ENCODE peak calls at places on chromosomes 16 and 17, in six cellular contexts. E is IMR-90, N is neuronal stem cell, J is H1, G is mesenchymal stem cell, S is trophoblast cell. H is an unnamed sample.

GRCh38 chr17:57104461-57105175 is 19.6 kb downstream of the AKAP1 start:
- DNase-seq in E (peak; percentile 58), N (no peak), J (no peak), G (no peak), S (no peak), H (no peak)

GRCh38 chr16:79190542-79190941 is 410.0 kb downstream of the MAF start:
- DNase-seq in E (no peak), N (no peak), J (no peak), G (no peak), S (no peak), H (no peak)

GRCh38 chr16:57639172-57639571 is 10.7 kb downstream of the ADGRG1 start:
- DNase-seq in E (no peak), N (peak; percentile 89), J (peak; percentile 84), G (peak; percentile 35), S (no peak), H (peak; percentile 78)

GRCh38 chr17:58184308-58184985 is 8.1 kb upstream of the EPX start:
- DNase-seq in E (peak; percentile 47), N (peak; percentile 15), J (no peak), G (no peak), S (no peak), H (peak; percentile 88)

GRCh38 chr17:2266045-2266864 is 37.3 kb downstream of the SMG6 start:
- DNase-seq in E (no peak), N (no peak), J (no peak), G (peak; percentile 44), S (no peak), H (no peak)

GRCh38 chr17:4719684-4720221 is 9.3 kb downstream of the ARRB2 start:
- DNase-seq in E (no peak), N (no peak), J (no peak), G (no peak), S (no peak), H (no peak)

GRCh38 chr17:49926886-49927285 is 42.1 kb upstream of the DLX4 start:
- DNase-seq in E (no peak), N (no peak), J (no peak), G (no peak), S (no peak), H (no peak)

GRCh38 chr17:835263-835662 is 53.1 kb downstream of the MRM3 start:
- DNase-seq in E (peak; percentile 95), N (no peak), J (no peak), G (peak; percentile 95), S (peak; percentile 4), H (peak; percentile 74)

GRCh38 chr16:81956213-81956948 is 54.9 kb downstream of the SDR42E1 start:
- DNase-seq in E (no peak), N (no peak), J (no peak), G (no peak), S (peak; percentile 35), H (no peak)

GRCh38 chr17:48294193-48294909 is 135.7 kb downstream of the SKAP1 start:
- DNase-seq in E (no peak), N (no peak), J (no peak), G (no peak), S (no peak), H (no peak)

GRCh38 chr17:50181601-50182345 is 16.0 kb downstream of the SGCA start:
- DNase-seq in E (peak; percentile 65), N (no peak), J (no peak), G (peak; percentile 80), S (no peak), H (no peak)

GRCh38 chr16:85430523-85431381 is 182.4 kb upstream of the GSE1 start:
- DNase-seq in E (no peak), N (no peak), J (peak; percentile 56), G (no peak), S (no peak), H (no peak)

GRCh38 chr16:4882261-4882632 is 35.0 kb downstream of the UBN1 start:
- DNase-seq in E (peak; percentile 58), N (no peak), J (no peak), G (peak; percentile 33), S (no peak), H (no peak)

GRCh38 chr17:43945074-43945824 is 3.0 kb upstream of the PPY start:
- DNase-seq in E (peak; percentile 30), N (no peak), J (no peak), G (peak; percentile 57), S (peak; percentile 93), H (no peak)

GRCh38 chr17:10141436-10141835 is 57.0 kb downstream of the GAS7 start:
- DNase-seq in E (no peak), N (no peak), J (no peak), G (no peak), S (peak; percentile 52), H (no peak)

GRCh38 chr17:69170377-69170776 is 28.7 kb upstream of the ABCA6 start:
- DNase-seq in E (no peak), N (no peak), J (no peak), G (no peak), S (no peak), H (no peak)

GRCh38 chr16:49727611-49728010 is 128.3 kb downstream of the ZNF423 start:
- DNase-seq in E (no peak), N (no peak), J (no peak), G (no peak), S (no peak), H (no peak)

GRCh38 chr17:2928294-2928890 is 132.2 kb downstream of the RAP1GAP2 start:
- DNase-seq in E (no peak), N (no peak), J (no peak), G (no peak), S (no peak), H (peak; percentile 26)

GRCh38 chr16:4954714-4955113 is 3.4 kb upstream of the SEC14L5 start:
- DNase-seq in E (peak; percentile 29), N (no peak), J (no peak), G (no peak), S (no peak), H (no peak)

GRCh38 chr17:49612721-49613120 is 37.0 kb downstream of the NXPH3 start:
- DNase-seq in E (no peak), N (no peak), J (no peak), G (no peak), S (no peak), H (no peak)

GRCh38 chr17:9307313-9307998 is 268.2 kb downstream of the STX8 start:
- DNase-seq in E (peak; percentile 22), N (no peak), J (no peak), G (peak; percentile 46), S (peak; percentile 41), H (no peak)

GRCh38 chr17:32755045-32755805 is 121.7 kb downstream of the MYO1D start:
- DNase-seq in E (peak; percentile 76), N (peak; percentile 39), J (no peak), G (peak; percentile 80), S (peak; percentile 85), H (no peak)

GRCh38 chr16:31134625-31135534 is 647 bp downstream of the PRSS8 start:
- DNase-seq in E (no peak), N (no peak), J (peak; percentile 66), G (peak; percentile 18), S (peak; percentile 69), H (peak; percentile 80)

GRCh38 chr17:12547829-12548228 is 117.9 kb upstream of the MYOCD start:
- DNase-seq in E (no peak), N (no peak), J (no peak), G (no peak), S (no peak), H (no peak)

GRCh38 chr16:30876867-30877266 is 17.0 kb downstream of the BCL7C start:
- DNase-seq in E (no peak), N (no peak), J (no peak), G (peak; percentile 26), S (peak; percentile 42), H (no peak)

DNA sequence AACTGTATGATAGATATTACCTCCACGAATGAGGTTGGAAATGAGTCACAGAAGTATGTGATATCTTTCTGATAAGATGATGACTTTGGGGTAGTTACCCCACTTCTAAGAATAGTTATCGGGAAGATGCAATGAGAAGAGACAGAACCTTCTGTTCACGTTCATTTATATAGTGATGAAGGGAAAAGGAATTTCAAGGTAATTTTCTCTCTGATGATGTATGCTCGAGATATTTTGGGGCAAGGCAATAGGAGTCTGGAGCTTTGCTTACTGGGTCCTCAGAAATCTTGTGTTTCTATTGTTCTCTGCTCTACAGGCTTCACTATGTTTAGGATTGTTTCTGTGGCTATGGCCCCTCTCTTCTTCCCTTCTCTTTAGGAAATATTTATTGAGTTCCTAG is 1389.6 kb downstream of the CDH8 start:
- DNase-seq in E (no peak), N (no peak), J (no peak), G (no peak), S (no peak), H (no peak)
- H3K9me3 ChIP-seq in E (no peaks in the 10 kb centered on the region), N (no peaks in the 10 kb centered on the region), J (no peaks in the 10 kb centered on the region), G (no peaks in the 10 kb centered on the region), S (no peaks in the 10 kb centered on the region), H (no peaks in the 10 kb centered on the region)

DNA sequence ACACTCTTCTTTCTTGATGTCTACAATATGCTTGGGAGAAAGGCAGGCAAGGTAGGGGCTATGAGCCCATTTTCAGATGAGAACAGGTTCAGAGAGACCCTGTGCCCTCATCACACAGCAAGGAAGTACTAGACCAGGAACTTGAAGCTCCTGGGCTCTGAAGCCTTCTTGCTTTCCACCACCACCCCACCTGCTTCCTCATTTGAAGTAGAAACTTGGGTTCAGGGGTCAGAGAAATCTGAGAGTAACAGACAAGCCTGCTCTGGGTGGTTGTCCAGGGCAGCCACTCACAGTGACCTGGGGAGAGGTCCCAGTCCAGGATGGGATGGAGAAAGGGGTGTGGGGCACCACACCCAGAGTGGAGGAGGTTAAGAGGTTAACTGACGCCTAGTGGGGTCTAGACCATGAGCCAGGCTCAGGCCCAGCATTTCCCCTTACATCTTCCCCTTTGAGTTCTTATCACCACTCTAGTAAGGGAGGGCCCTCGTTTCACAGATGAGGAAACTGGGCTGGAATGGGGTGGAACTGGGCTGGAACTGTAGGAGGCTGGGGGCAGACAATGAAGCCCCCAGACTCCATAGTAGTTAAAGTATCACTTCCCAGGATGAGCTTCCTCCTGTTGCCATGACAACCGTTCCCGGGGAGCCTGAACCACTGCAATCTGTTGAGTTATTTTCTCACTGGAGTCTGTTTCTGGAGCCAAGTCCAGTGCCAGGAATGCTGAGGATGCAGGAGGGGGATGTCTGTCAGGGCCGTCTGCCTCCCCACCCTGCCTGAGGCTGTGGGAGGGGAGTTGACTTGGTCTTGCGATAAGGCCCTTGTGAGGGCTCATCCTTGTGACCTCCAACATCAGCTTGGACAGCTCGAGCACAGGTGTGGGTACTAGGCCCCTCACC is 16.2 kb upstream of the PHF12 start:
- DNase-seq in E (no peak), N (peak; percentile 30), J (no peak), G (no peak), S (peak; percentile 90), H (no peak)
- H2BK5ac ChIP-seq in E (no peak overlapping the region), N (no peak overlapping the region), J (peak overlapping the region; percentile 89), G (no peak overlapping the region), S (no peak overlapping the region), H (no peak overlapping the region)

GRCh38 chr17:16622540-16623277 is 30.9 kb downstream of the ZNF624 start:
- DNase-seq in E (no peak), N (no peak), J (no peak), G (no peak), S (no peak), H (no peak)
- H3K9me3 ChIP-seq in E (peaks cover 61% of the 10 kb centered on the region), N (peaks cover 95% of the 10 kb centered on the region), J (peaks cover 55% of the 10 kb centered on the region), G (peaks cover 94% of the 10 kb centered on the region), S (peaks cover 12% of the 10 kb centered on the region), H (peaks cover 30% of the 10 kb centered on the region)

DNA sequence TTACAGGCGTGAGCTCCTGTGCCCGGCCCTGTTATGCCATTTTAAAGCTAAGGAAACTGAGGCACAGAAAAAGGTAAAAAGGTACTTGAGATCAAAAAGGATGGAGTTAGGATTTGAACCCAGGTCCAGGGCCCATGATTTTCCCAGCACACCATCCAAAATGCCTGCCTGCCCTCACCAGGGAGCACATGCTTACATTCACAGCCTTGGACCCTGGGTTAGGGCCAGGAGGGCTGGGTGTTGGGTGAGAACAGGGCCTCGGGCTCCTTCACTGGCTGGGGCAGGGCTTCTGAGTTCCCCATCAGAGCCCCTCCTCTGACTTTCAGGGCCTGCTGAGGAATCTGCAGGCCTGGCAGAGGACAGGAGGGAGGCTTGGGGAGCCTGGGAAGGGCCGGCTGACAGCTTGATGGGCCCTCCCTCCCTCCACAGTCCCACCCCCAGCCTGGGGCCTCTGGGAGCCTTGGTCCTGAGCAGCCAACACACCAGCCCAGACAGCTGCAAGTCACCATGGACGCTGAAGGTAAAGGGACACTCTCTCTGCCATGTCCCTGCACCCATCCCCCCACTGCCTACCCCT is at the start of gene QPRT:
- DNase-seq in E (peak; percentile 22), N (peak; percentile 66), J (peak; percentile 84), G (peak; percentile 90), S (peak; percentile 70), H (peak; percentile 95)
- H2BK5ac ChIP-seq in E (no peak within 1 kb of the TSS), N (peak within 1 kb of the TSS; percentile 80), J (peak within 1 kb of the TSS; percentile 99), G (peak within 1 kb of the TSS; percentile 93), S (peak within 1 kb of the TSS; percentile 99), H (peak within 1 kb of the TSS; percentile 96)